ENCODE peak calls at places on chromosomes 6 and 20, in eight cellular contexts. One of them, this sample, is unnamed.

GRCh38 chr6:7556394-7557106 is 15.1 kb downstream of the DSP start:
- DNase-seq in GM18507: no peak
- DNase-seq in NCI-H1417: no peak
- DNase-seq in lower leg skin: no peak
- DNase-seq in NCI-H2081: no peak
- DNase-seq in psoas muscle: no peak
- DNase-seq in WTC11: no peak
- DNase-seq in IMR-90: no peak
- DNase-seq in this sample: no peak

GRCh38 chr6:167005350-167006159 is 6.4 kb downstream of the CEP43 start:
- DNase-seq in GM18507: no peak
- DNase-seq in NCI-H1417: no peak
- DNase-seq in lower leg skin: no peak
- DNase-seq in NCI-H2081: no peak
- DNase-seq in psoas muscle: peak; percentile 55
- DNase-seq in WTC11: no peak
- DNase-seq in IMR-90: no peak
- DNase-seq in this sample: no peak

GRCh38 chr6:148758492-148758891 is 11.7 kb downstream of the UST start:
- DNase-seq in GM18507: no peak
- DNase-seq in NCI-H1417: no peak
- DNase-seq in lower leg skin: peak; percentile 45
- DNase-seq in NCI-H2081: no peak
- DNase-seq in psoas muscle: no peak
- DNase-seq in WTC11: no peak
- DNase-seq in IMR-90: no peak
- DNase-seq in this sample: no peak

GRCh38 chr20:51350941-51351631 is 191.4 kb downstream of the NFATC2 start:
- DNase-seq in GM18507: no peak
- DNase-seq in NCI-H1417: no peak
- DNase-seq in lower leg skin: no peak
- DNase-seq in NCI-H2081: no peak
- DNase-seq in psoas muscle: no peak
- DNase-seq in WTC11: no peak
- DNase-seq in IMR-90: peak; percentile 95
- DNase-seq in this sample: peak; percentile 75

GRCh38 chr6:137846772-137847313 is 20.2 kb upstream of the TNFAIP3 start:
- DNase-seq in GM18507: no peak
- DNase-seq in NCI-H1417: no peak
- DNase-seq in lower leg skin: no peak
- DNase-seq in NCI-H2081: no peak
- DNase-seq in psoas muscle: peak; percentile 68
- DNase-seq in WTC11: no peak
- DNase-seq in IMR-90: no peak
- DNase-seq in this sample: no peak

GRCh38 chr6:33607784-33608161 is 13.3 kb upstream of the ITPR3 start:
- DNase-seq in GM18507: no peak
- DNase-seq in NCI-H1417: no peak
- DNase-seq in lower leg skin: no peak
- DNase-seq in NCI-H2081: no peak
- DNase-seq in psoas muscle: no peak
- DNase-seq in WTC11: no peak
- DNase-seq in IMR-90: no peak
- DNase-seq in this sample: no peak

GRCh38 chr6:163240556-163240955 is 174.0 kb upstream of the QKI start:
- DNase-seq in GM18507: no peak
- DNase-seq in NCI-H1417: no peak
- DNase-seq in lower leg skin: no peak
- DNase-seq in NCI-H2081: no peak
- DNase-seq in psoas muscle: no peak
- DNase-seq in WTC11: no peak
- DNase-seq in IMR-90: no peak
- DNase-seq in this sample: no peak

GRCh38 chr20:35283441-35284266 is 918 bp downstream of the EIF6 start:
- DNase-seq in GM18507: no peak
- DNase-seq in NCI-H1417: no peak
- DNase-seq in lower leg skin: no peak
- DNase-seq in NCI-H2081: no peak
- DNase-seq in psoas muscle: no peak
- DNase-seq in WTC11: no peak
- DNase-seq in IMR-90: no peak
- DNase-seq in this sample: peak; percentile 32

GRCh38 chr6:110541701-110542309 is 65.4 kb upstream of the SLC22A16 start:
- DNase-seq in GM18507: no peak
- DNase-seq in NCI-H1417: no peak
- DNase-seq in lower leg skin: no peak
- DNase-seq in NCI-H2081: no peak
- DNase-seq in psoas muscle: no peak
- DNase-seq in WTC11: no peak
- DNase-seq in IMR-90: no peak
- DNase-seq in this sample: peak; percentile 61

GRCh38 chr6:166032366-166033171 is 135.1 kb downstream of the TBXT start:
- DNase-seq in GM18507: no peak
- DNase-seq in NCI-H1417: no peak
- DNase-seq in lower leg skin: no peak
- DNase-seq in NCI-H2081: no peak
- DNase-seq in psoas muscle: peak; percentile 53
- DNase-seq in WTC11: peak; percentile 42
- DNase-seq in IMR-90: peak; percentile 90
- DNase-seq in this sample: no peak

GRCh38 chr6:81171991-81172740 is 580.3 kb downstream of the TENT5A start:
- DNase-seq in GM18507: no peak
- DNase-seq in NCI-H1417: no peak
- DNase-seq in lower leg skin: peak; percentile 33
- DNase-seq in NCI-H2081: no peak
- DNase-seq in psoas muscle: peak; percentile 39
- DNase-seq in WTC11: no peak
- DNase-seq in IMR-90: peak; percentile 36
- DNase-seq in this sample: peak; percentile 76

GRCh38 chr6:124110514-124110913 is 306.8 kb downstream of the NKAIN2 start:
- DNase-seq in GM18507: no peak
- DNase-seq in NCI-H1417: no peak
- DNase-seq in lower leg skin: no peak
- DNase-seq in NCI-H2081: no peak
- DNase-seq in psoas muscle: no peak
- DNase-seq in WTC11: no peak
- DNase-seq in IMR-90: no peak
- DNase-seq in this sample: no peak

GRCh38 chr6:18330548-18331066 is 56.5 kb upstream of the RNF144B start:
- DNase-seq in GM18507: no peak
- DNase-seq in NCI-H1417: no peak
- DNase-seq in lower leg skin: no peak
- DNase-seq in NCI-H2081: no peak
- DNase-seq in psoas muscle: no peak
- DNase-seq in WTC11: no peak
- DNase-seq in IMR-90: no peak
- DNase-seq in this sample: no peak

GRCh38 chr6:12196326-12196936 is 93.7 kb upstream of the EDN1 start:
- DNase-seq in GM18507: no peak
- DNase-seq in NCI-H1417: no peak
- DNase-seq in lower leg skin: no peak
- DNase-seq in NCI-H2081: no peak
- DNase-seq in psoas muscle: no peak
- DNase-seq in WTC11: no peak
- DNase-seq in IMR-90: peak; percentile 83
- DNase-seq in this sample: peak; percentile 2

GRCh38 chr6:14382381-14383236 is 265.0 kb downstream of the CD83 start:
- DNase-seq in GM18507: no peak
- DNase-seq in NCI-H1417: peak; percentile 82
- DNase-seq in lower leg skin: no peak
- DNase-seq in NCI-H2081: no peak
- DNase-seq in psoas muscle: no peak
- DNase-seq in WTC11: no peak
- DNase-seq in IMR-90: no peak
- DNase-seq in this sample: no peak

GRCh38 chr6:156016186-156016976 is 560.7 kb upstream of the NOX3 start:
- DNase-seq in GM18507: no peak
- DNase-seq in NCI-H1417: no peak
- DNase-seq in lower leg skin: no peak
- DNase-seq in NCI-H2081: no peak
- DNase-seq in psoas muscle: no peak
- DNase-seq in WTC11: no peak
- DNase-seq in IMR-90: peak; percentile 68
- DNase-seq in this sample: no peak

GRCh38 chr6:81901589-81901988 is 149.1 kb upstream of the TENT5A start:
- DNase-seq in GM18507: no peak
- DNase-seq in NCI-H1417: no peak
- DNase-seq in lower leg skin: no peak
- DNase-seq in NCI-H2081: no peak
- DNase-seq in psoas muscle: no peak
- DNase-seq in WTC11: no peak
- DNase-seq in IMR-90: no peak
- DNase-seq in this sample: peak; percentile 16

GRCh38 chr6:163183791-163184190 is 230.7 kb upstream of the QKI start:
- DNase-seq in GM18507: no peak
- DNase-seq in NCI-H1417: no peak
- DNase-seq in lower leg skin: no peak
- DNase-seq in NCI-H2081: no peak
- DNase-seq in psoas muscle: no peak
- DNase-seq in WTC11: no peak
- DNase-seq in IMR-90: no peak
- DNase-seq in this sample: no peak

GRCh38 chr20:38961530-38962043 is 557 bp upstream of the DHX35 start:
- DNase-seq in GM18507: no peak
- DNase-seq in NCI-H1417: no peak
- DNase-seq in lower leg skin: no peak
- DNase-seq in NCI-H2081: peak; percentile 7
- DNase-seq in psoas muscle: no peak
- DNase-seq in WTC11: no peak
- DNase-seq in IMR-90: no peak
- DNase-seq in this sample: no peak

GRCh38 chr6:1678201-1678600 is 68.5 kb downstream of the FOXC1 start:
- DNase-seq in GM18507: no peak
- DNase-seq in NCI-H1417: no peak
- DNase-seq in lower leg skin: no peak
- DNase-seq in NCI-H2081: no peak
- DNase-seq in psoas muscle: no peak
- DNase-seq in WTC11: no peak
- DNase-seq in IMR-90: no peak
- DNase-seq in this sample: no peak

GRCh38 chr6:169654590-169655391 is 47.0 kb downstream of the WDR27 start:
- DNase-seq in GM18507: peak; percentile 39
- DNase-seq in NCI-H1417: peak; percentile 45
- DNase-seq in lower leg skin: peak; percentile 68
- DNase-seq in NCI-H2081: peak; percentile 34
- DNase-seq in psoas muscle: peak; percentile 87
- DNase-seq in WTC11: peak; percentile 59
- DNase-seq in IMR-90: peak; percentile 61
- DNase-seq in this sample: peak; percentile 82

GRCh38 chr6:1372690-1373089 is 16.7 kb upstream of the FOXF2 start:
- DNase-seq in GM18507: no peak
- DNase-seq in NCI-H1417: no peak
- DNase-seq in lower leg skin: no peak
- DNase-seq in NCI-H2081: no peak
- DNase-seq in psoas muscle: no peak
- DNase-seq in WTC11: no peak
- DNase-seq in IMR-90: no peak
- DNase-seq in this sample: no peak

GRCh38 chr20:5031206-5031557 is 29.9 kb upstream of the SLC23A2 start:
- DNase-seq in GM18507: no peak
- DNase-seq in NCI-H1417: no peak
- DNase-seq in lower leg skin: no peak
- DNase-seq in NCI-H2081: no peak
- DNase-seq in psoas muscle: no peak
- DNase-seq in WTC11: no peak
- DNase-seq in IMR-90: no peak
- DNase-seq in this sample: no peak

GRCh38 chr20:49846206-49846807 is 33.7 kb downstream of the SLC9A8 start:
- DNase-seq in GM18507: peak; percentile 52
- DNase-seq in NCI-H1417: peak; percentile 46
- DNase-seq in lower leg skin: peak; percentile 33
- DNase-seq in NCI-H2081: peak; percentile 72
- DNase-seq in psoas muscle: no peak
- DNase-seq in WTC11: peak; percentile 39
- DNase-seq in IMR-90: peak; percentile 58
- DNase-seq in this sample: peak; percentile 89

GRCh38 chr6:169092375-169092774 is 161.3 kb downstream of the THBS2 start:
- DNase-seq in GM18507: peak; percentile 7
- DNase-seq in NCI-H1417: no peak
- DNase-seq in lower leg skin: no peak
- DNase-seq in NCI-H2081: no peak
- DNase-seq in psoas muscle: no peak
- DNase-seq in WTC11: no peak
- DNase-seq in IMR-90: peak; percentile 59
- DNase-seq in this sample: no peak

GRCh38 chr20:53827996-53828672 is 234.5 kb upstream of the ZNF217 start:
- DNase-seq in GM18507: no peak
- DNase-seq in NCI-H1417: no peak
- DNase-seq in lower leg skin: peak; percentile 73
- DNase-seq in NCI-H2081: no peak
- DNase-seq in psoas muscle: no peak
- DNase-seq in WTC11: no peak
- DNase-seq in IMR-90: peak; percentile 98
- DNase-seq in this sample: peak; percentile 94

GRCh38 chr6:156852147-156852857 is 75.1 kb downstream of the ARID1B start:
- DNase-seq in GM18507: no peak
- DNase-seq in NCI-H1417: no peak
- DNase-seq in lower leg skin: no peak
- DNase-seq in NCI-H2081: no peak
- DNase-seq in psoas muscle: no peak
- DNase-seq in WTC11: no peak
- DNase-seq in IMR-90: no peak
- DNase-seq in this sample: no peak

GRCh38 chr20:2276015-2276414 is 19.8 kb upstream of the TGM3 start:
- DNase-seq in GM18507: no peak
- DNase-seq in NCI-H1417: no peak
- DNase-seq in lower leg skin: no peak
- DNase-seq in NCI-H2081: no peak
- DNase-seq in psoas muscle: no peak
- DNase-seq in WTC11: no peak
- DNase-seq in IMR-90: no peak
- DNase-seq in this sample: no peak